ENCODE peak calls at places on chromosomes 7 and 10, in seven cellular contexts. V is bronchial epithelial cell, H is fibroblast of pulmonary artery, Y is activated B cell treated with CpG ODN at 0.5 μM for 24 hours, B is A673, X is RWPE1, P is IMR-90. E is an unnamed sample.

GRCh38 chr10:23095966-23096813 is 811 bp downstream of the MSRB2 start:
- DNase-seq in V (peak; percentile 35), H (peak; percentile 69), Y (peak; percentile 24), B (peak; percentile 49), X (peak; percentile 41), P (peak; percentile 58), E (peak; percentile 53)

GRCh38 chr10:14089556-14090297 is 241.0 kb downstream of the FRMD4A start:
- DNase-seq in V (no peak), H (no peak), Y (no peak), B (no peak), X (no peak), P (no peak), E (no peak)

GRCh38 chr10:60441515-60441914 is 51.8 kb upstream of the ANK3 start:
- DNase-seq in V (peak; percentile 40), H (peak; percentile 62), Y (no peak), B (no peak), X (peak; percentile 17), P (peak; percentile 43), E (no peak)

GRCh38 chr7:191105-192034 is 1.0 kb upstream of the FAM20C start:
- DNase-seq in V (peak; percentile 70), H (peak; percentile 88), Y (no peak), B (peak; percentile 89), X (peak; percentile 64), P (peak; percentile 92), E (no peak)

GRCh38 chr10:124458473-124458872 is 3.1 kb upstream of the LHPP start:
- DNase-seq in V (no peak), H (no peak), Y (no peak), B (no peak), X (no peak), P (no peak), E (no peak)

GRCh38 chr10:79070611-79071534 is 2.1 kb downstream of the ZMIZ1 start:
- DNase-seq in V (peak; percentile 87), H (peak; percentile 94), Y (peak; percentile 34), B (peak; percentile 78), X (peak; percentile 95), P (peak; percentile 69), E (no peak)

GRCh38 chr10:97179731-97180366 is 5.9 kb downstream of the SLIT1 start:
- DNase-seq in V (no peak), H (no peak), Y (no peak), B (peak; percentile 93), X (no peak), P (no peak), E (no peak)

GRCh38 chr10:124323145-124323725 is 95.5 kb downstream of the OAT start:
- DNase-seq in V (peak; percentile 58), H (no peak), Y (no peak), B (no peak), X (no peak), P (no peak), E (no peak)

GRCh38 chr7:111958889-111959288 is 247.3 kb downstream of the DOCK4 start:
- DNase-seq in V (peak; percentile 73), H (no peak), Y (no peak), B (peak; percentile 3), X (peak; percentile 30), P (no peak), E (no peak)

GRCh38 chr10:108034808-108035207 is 870.3 kb upstream of the SORCS1 start:
- DNase-seq in V (no peak), H (no peak), Y (no peak), B (no peak), X (no peak), P (no peak), E (no peak)

GRCh38 chr7:122217125-122217524 is 73.1 kb upstream of the AASS start:
- DNase-seq in V (peak; percentile 90), H (peak; percentile 35), Y (no peak), B (no peak), X (peak; percentile 7), P (no peak), E (no peak)

GRCh38 chr10:62853710-62854109 is 37.5 kb upstream of the EGR2 start:
- DNase-seq in V (no peak), H (no peak), Y (no peak), B (no peak), X (no peak), P (no peak), E (no peak)

GRCh38 chr10:87511526-87511925 is 6.8 kb downstream of the MINPP1 start:
- DNase-seq in V (no peak), H (no peak), Y (no peak), B (no peak), X (no peak), P (no peak), E (no peak)

GRCh38 chr10:69649771-69650550 is 19.9 kb downstream of the FAM241B start:
- DNase-seq in V (no peak), H (no peak), Y (no peak), B (no peak), X (no peak), P (no peak), E (no peak)

GRCh38 chr10:69651362-69651761 is 21.3 kb downstream of the FAM241B start:
- DNase-seq in V (no peak), H (no peak), Y (no peak), B (no peak), X (no peak), P (no peak), E (no peak)

GRCh38 chr10:69652111-69652856 is 22.2 kb downstream of the FAM241B start:
- DNase-seq in V (no peak), H (no peak), Y (no peak), B (no peak), X (no peak), P (no peak), E (no peak)

GRCh38 chr10:69652857-69653199 is 22.8 kb downstream of the FAM241B start:
- DNase-seq in V (no peak), H (no peak), Y (no peak), B (no peak), X (no peak), P (no peak), E (no peak)

DNA sequence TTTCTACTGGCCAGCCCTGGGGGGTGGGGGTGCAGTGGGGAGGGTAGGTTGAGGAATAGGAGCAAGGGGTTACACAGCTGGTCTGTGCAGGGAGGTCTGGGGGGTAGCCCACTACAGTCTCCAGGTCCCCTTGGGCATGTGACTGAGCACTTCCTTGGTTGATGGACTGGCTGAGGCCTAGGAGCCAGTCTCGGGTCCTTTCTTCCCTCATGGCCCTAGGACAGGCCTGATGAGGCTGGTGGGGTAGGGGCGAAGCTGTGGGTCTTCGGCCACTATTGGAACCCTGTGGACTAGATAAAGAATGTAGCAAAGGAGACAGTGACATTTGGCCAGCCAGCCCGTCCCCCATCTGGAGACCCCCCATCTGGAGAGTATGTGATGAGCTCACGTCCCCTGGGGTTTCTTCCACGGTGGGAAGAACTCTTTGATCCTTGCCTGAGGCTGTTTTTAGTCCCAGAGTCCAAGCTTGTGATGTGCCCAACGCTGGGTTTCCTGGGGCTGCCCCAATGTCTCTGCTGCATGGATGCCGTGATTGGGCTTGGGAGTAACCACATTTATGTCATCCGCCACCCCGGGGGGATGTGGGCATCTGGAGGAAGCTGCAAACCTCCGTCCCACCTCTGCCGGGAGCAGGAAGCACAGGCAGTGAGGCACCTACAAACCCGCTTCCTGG is 20.7 kb downstream of the FAM241B start:
- DNase-seq in V (no peak), H (no peak), Y (no peak), B (no peak), X (no peak), P (no peak), E (no peak)
- TF ChIP-seq CTCF in V (no peak), H (no peak), Y (no peak), B (no peak), X (no peak), P (no peak), E (no peak)

DNA sequence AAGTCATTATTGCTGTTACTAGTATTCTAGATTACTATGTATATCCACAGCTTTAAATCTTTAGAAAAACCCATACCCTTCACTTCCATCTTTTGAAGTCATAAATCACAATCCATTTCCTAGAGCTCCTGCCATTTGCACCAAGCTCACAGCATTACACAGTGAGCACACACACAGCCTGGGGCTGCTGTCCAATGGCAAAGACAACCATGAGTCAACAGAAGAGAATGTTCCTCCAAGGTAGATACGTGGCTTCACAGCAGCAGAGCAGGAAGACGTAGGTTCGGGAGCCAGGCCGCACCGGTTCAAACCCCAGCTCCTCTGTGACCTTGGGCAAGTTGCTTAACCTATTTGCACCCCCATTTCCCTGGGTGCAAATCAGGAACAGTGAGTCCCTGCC is 234.6 kb downstream of the DIP2C start:
- DNase-seq in V (peak; percentile 86), H (peak; percentile 92), Y (no peak), B (peak; percentile 25), X (peak; percentile 80), P (peak; percentile 92), E (no peak)
- TF ChIP-seq CTCF in V (no peak), H (no peak), Y (no peak), B (no peak), X (no peak), P (no peak), E (no peak)

GRCh38 chr10:12668634-12669033 is 319.3 kb downstream of the CAMK1D start:
- DNase-seq in V (no peak), H (no peak), Y (no peak), B (no peak), X (no peak), P (no peak), E (no peak)

GRCh38 chr10:12667006-12667405 is 317.7 kb downstream of the CAMK1D start:
- DNase-seq in V (no peak), H (no peak), Y (no peak), B (no peak), X (no peak), P (no peak), E (no peak)

GRCh38 chr10:12659706-12660105 is 310.4 kb downstream of the CAMK1D start:
- DNase-seq in V (no peak), H (no peak), Y (no peak), B (no peak), X (no peak), P (no peak), E (no peak)

GRCh38 chr10:12660812-12661211 is 311.5 kb downstream of the CAMK1D start:
- DNase-seq in V (no peak), H (no peak), Y (no peak), B (no peak), X (no peak), P (no peak), E (no peak)

DNA sequence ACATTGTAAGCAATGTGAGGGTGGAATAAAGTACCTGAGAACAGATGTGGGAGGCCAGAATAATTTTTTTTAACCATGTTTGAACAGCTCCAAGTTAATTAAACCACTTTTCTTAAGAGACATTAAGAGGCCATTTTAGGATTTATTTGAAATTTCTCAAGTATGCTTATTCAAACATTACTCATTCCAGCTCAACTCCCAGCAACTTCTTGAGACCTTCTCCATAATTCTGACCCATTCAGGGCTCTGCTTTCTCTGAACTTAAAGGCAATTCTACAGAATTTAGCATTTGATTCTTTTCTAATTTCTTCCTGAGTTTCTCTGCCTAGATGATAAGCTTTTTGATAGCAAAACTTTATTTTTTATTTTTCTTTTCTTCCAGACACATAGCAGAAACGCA is 314.5 kb downstream of the CAMK1D start:
- DNase-seq in V (peak; percentile 13), H (no peak), Y (no peak), B (no peak), X (no peak), P (no peak), E (no peak)
- TF ChIP-seq CTCF in V (no peak), H (no peak), Y (no peak), B (no peak), X (no peak), P (no peak), E (no peak)

DNA sequence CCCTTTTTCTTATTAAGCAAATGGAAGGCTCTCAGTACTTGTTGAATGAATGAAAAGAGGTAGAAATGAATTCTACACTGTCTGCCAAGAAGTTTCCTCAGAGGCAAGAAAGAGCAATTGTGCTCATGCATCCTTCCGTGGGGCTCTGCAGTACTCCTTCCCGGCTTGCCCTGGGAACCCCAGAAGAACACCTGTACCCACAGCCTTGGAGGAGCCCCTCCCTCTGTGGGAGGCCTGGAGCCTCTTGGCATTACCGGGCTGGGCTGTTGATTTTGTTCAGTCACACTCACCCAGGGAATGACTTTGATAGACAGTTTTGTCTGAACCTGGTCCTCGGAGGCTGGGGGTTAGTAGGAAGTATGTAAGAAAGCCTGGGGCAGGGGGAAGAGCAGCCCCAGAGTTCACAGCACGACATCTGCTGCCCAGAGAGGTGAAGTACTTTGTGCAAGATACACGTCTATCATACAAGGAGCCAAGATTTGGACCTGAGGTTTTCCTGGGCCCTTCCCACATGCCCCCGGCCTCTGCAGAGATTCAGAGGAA is 134.8 kb upstream of the GDF10 start:
- DNase-seq in V (no peak), H (no peak), Y (no peak), B (no peak), X (no peak), P (no peak), E (no peak)
- TF ChIP-seq CTCF in V (no peak), H (peak; percentile 7), Y (no peak), B (no peak), X (no peak), P (no peak), E (no peak)

E was measured in mesothelial cell of epicardium.